ENCODE peak calls at places on chromosomes 12 and 14, in eight cellular contexts. B, K, G, N, A, C, M and T are unnamed samples.
A peak's percentile ranks its signal among the peaks of the same experiment; 100 is the strongest.

GRCh38 chr14:85315891-85316290 is 214.1 kb upstream of the FLRT2 start:
- DNase-seq in N (no peak), C (no peak), A (no peak), G (peak; percentile 80), B (no peak), K (no peak), M (no peak), T (no peak)

GRCh38 chr14:67666733-67667132 is 7.7 kb downstream of the VTI1B start:
- DNase-seq in C (no peak), N (no peak), A (no peak), K (no peak), G (no peak), M (no peak), B (no peak), T (no peak)

GRCh38 chr14:91258021-91258618 is 13.6 kb upstream of the GPR68 start:
- DNase-seq in C (no peak), N (no peak), B (no peak), K (no peak), M (no peak), A (peak; percentile 57), G (no peak), T (no peak)

GRCh38 chr12:5088586-5089264 is 45.0 kb downstream of the KCNA5 start:
- DNase-seq in G (no peak), A (peak; percentile 78), N (no peak), K (no peak), M (peak; percentile 99), C (no peak), B (no peak), T (no peak)

GRCh38 chr14:75426332-75427125 is 1.3 kb upstream of the JDP2 start:
- DNase-seq in N (peak; percentile 28), A (no peak), G (no peak), K (no peak), B (no peak), C (no peak), M (no peak), T (no peak)

GRCh38 chr14:65303902-65304222 is 108.7 kb upstream of the FUT8 start:
- DNase-seq in C (no peak), K (no peak), N (no peak), B (no peak), A (no peak), G (peak; percentile 23), M (no peak), T (no peak)

GRCh38 chr12:132138941-132139871 is 4.9 kb downstream of the DDX51 start:
- DNase-seq in A (no peak), K (no peak), G (no peak), N (no peak), B (no peak), M (no peak), C (no peak), T (no peak)

GRCh38 chr14:85359505-85359904 is 170.4 kb upstream of the FLRT2 start:
- DNase-seq in M (no peak), N (no peak), B (no peak), G (no peak), C (no peak), K (no peak), A (no peak), T (no peak)

GRCh38 chr14:61362072-61362750 is 40.8 kb downstream of the PRKCH start:
- DNase-seq in G (no peak), B (no peak), M (peak; percentile 50), N (no peak), A (no peak), C (no peak), K (no peak), T (no peak)

GRCh38 chr12:132402831-132403416 is 73.5 kb upstream of the GALNT9 start:
- DNase-seq in M (no peak), A (no peak), N (no peak), C (no peak), G (no peak), B (no peak), K (no peak), T (no peak)

GRCh38 chr12:89707992-89708792 is 446 bp downstream of the ATP2B1 start:
- DNase-seq in C (peak; percentile 90), K (no peak), A (no peak), B (no peak), N (peak; percentile 64), M (peak; percentile 43), G (peak; percentile 44), T (no peak)

GRCh38 chr14:34965912-34966311 is 16.9 kb upstream of the SRP54 start:
- DNase-seq in K (no peak), G (no peak), B (no peak), M (no peak), A (no peak), C (no peak), N (no peak), T (no peak)

GRCh38 chr12:102740157-102741032 is 176.6 kb downstream of the PAH start:
- DNase-seq in M (peak; percentile 20), G (peak; percentile 67), N (peak; percentile 45), K (no peak), C (no peak), A (peak; percentile 8), B (no peak), T (peak; percentile 34)

GRCh38 chr12:47085815-47086252 is 6.1 kb upstream of the AMIGO2 start:
- DNase-seq in N (peak; percentile 67), C (no peak), A (no peak), G (peak; percentile 27), K (peak; percentile 11), M (peak; percentile 88), B (peak; percentile 23), T (no peak)

GRCh38 chr12:71183018-71183417 is 25.2 kb upstream of the TSPAN8 start:
- DNase-seq in N (no peak), K (no peak), M (peak; percentile 1), A (no peak), C (no peak), B (no peak), G (no peak), T (no peak)

GRCh38 chr14:95130545-95130944 is 26.8 kb downstream of the DICER1 start:
- DNase-seq in N (no peak), G (no peak), B (no peak), A (no peak), K (no peak), C (no peak), M (no peak), T (no peak)

GRCh38 chr12:26563555-26563954 is 269.4 kb downstream of the ITPR2 start:
- DNase-seq in N (no peak), B (no peak), A (no peak), K (no peak), M (no peak), C (no peak), G (no peak), T (no peak)

GRCh38 chr14:63512861-63513260 is 30.3 kb downstream of the PPP2R5E start:
- DNase-seq in A (no peak), M (no peak), G (no peak), K (no peak), B (no peak), N (no peak), C (no peak), T (no peak)

GRCh38 chr14:105126126-105126969 is 42.2 kb downstream of the JAG2 start:
- DNase-seq in B (no peak), M (no peak), A (no peak), K (no peak), N (no peak), C (peak; percentile 72), G (no peak), T (peak; percentile 16)

GRCh38 chr12:68844788-68845695 is 37.1 kb downstream of the MDM2 start:
- DNase-seq in B (no peak), K (no peak), G (no peak), M (no peak), N (no peak), A (no peak), C (no peak), T (no peak)

GRCh38 chr12:32151081-32151480 is 44.4 kb downstream of the BICD1 start:
- DNase-seq in G (peak; percentile 46), M (no peak), K (no peak), N (no peak), A (no peak), B (no peak), C (no peak), T (no peak)